ENCODE peak calls at places on chromosomes 5 and 9, in ten cellular contexts. P, E, M, A, B, Q, N, D, L and S are unnamed samples. For H3K36me3, the result is how much of the 10 kb centered on the place peaks cover.

GRCh38 chr9:100595391-100596199 is 17.7 kb downstream of the CAVIN4 start:
- DNase-seq in P (no peak), E (no peak), M (peak), A (no peak), B (no peak), Q (peak), N (no peak), D (no peak), L (peak), S (peak)

GRCh38 chr5:158801286-158801685 is 298.4 kb downstream of the EBF1 start:
- DNase-seq in P (no peak), E (no peak), M (no peak), A (no peak), B (no peak), Q (no peak), N (no peak), D (no peak), L (no peak), S (no peak)

GRCh38 chr5:98774192-98775046 is 956 bp downstream of the RGMB start:
- DNase-seq in P (peak), E (no peak), M (peak), A (peak), B (peak), Q (peak), N (peak), D (peak), L (no peak), S (peak)

GRCh38 chr9:14205463-14205862 is 108.5 kb downstream of the NFIB start:
- DNase-seq in P (no peak), E (no peak), M (no peak), A (no peak), B (no peak), Q (no peak), N (no peak), D (no peak), L (no peak), S (no peak)

GRCh38 chr5:129904102-129904666 is at the start of gene CHSY3:
- DNase-seq in P (peak), E (no peak), M (peak), A (peak), B (peak), Q (peak), N (peak), D (peak), L (peak), S (peak)

GRCh38 chr5:171137768-171138540 is 171.1 kb upstream of the TLX3 start:
- DNase-seq in P (no peak), E (no peak), M (peak), A (no peak), B (no peak), Q (no peak), N (no peak), D (no peak), L (no peak), S (no peak)

GRCh38 chr9:114371986-114372917 is 15.5 kb downstream of the AKNA start:
- DNase-seq in P (no peak), E (no peak), M (peak), A (no peak), B (no peak), Q (no peak), N (peak), D (peak), L (no peak), S (no peak)

GRCh38 chr9:137945581-137945980 is 68.0 kb downstream of the CACNA1B start:
- DNase-seq in P (no peak), E (no peak), M (no peak), A (no peak), B (no peak), Q (no peak), N (no peak), D (no peak), L (no peak), S (no peak)

GRCh38 chr5:168707646-168708300 is 128.6 kb upstream of the PANK3 start:
- DNase-seq in P (no peak), E (no peak), M (no peak), A (no peak), B (no peak), Q (no peak), N (no peak), D (no peak), L (no peak), S (no peak)

GRCh38 chr5:149434162-149435014 is 55.3 kb upstream of the IL17B start:
- DNase-seq in P (no peak), E (no peak), M (peak), A (no peak), B (peak), Q (peak), N (peak), D (no peak), L (no peak), S (peak)

GRCh38 chr5:149433524-149434131 is 54.5 kb upstream of the IL17B start:
- DNase-seq in P (no peak), E (no peak), M (no peak), A (no peak), B (no peak), Q (no peak), N (peak), D (no peak), L (no peak), S (no peak)

GRCh38 chr5:149429839-149430721 is 51.0 kb upstream of the IL17B start:
- DNase-seq in P (peak), E (no peak), M (peak), A (no peak), B (no peak), Q (no peak), N (peak), D (no peak), L (peak), S (no peak)

GRCh38 chr5:149432861-149433462 is 53.9 kb upstream of the IL17B start:
- DNase-seq in P (no peak), E (no peak), M (no peak), A (no peak), B (no peak), Q (no peak), N (no peak), D (no peak), L (no peak), S (peak)

GRCh38 chr5:149432377-149432776 is 53.3 kb upstream of the IL17B start:
- DNase-seq in P (no peak), E (no peak), M (no peak), A (no peak), B (no peak), Q (no peak), N (peak), D (no peak), L (no peak), S (no peak)
- TF ChIP-seq POLR2A in P (no peak), E (no peak), M (no peak), A (no peak), B (no peak), Q (no peak), N (peak), D (no peak), L (no peak), S (no peak)

GRCh38 chr5:78719504-78720233 is 71.1 kb upstream of the LHFPL2 start:
- DNase-seq in P (no peak), E (no peak), M (no peak), A (no peak), B (no peak), Q (no peak), N (no peak), D (no peak), L (no peak), S (no peak)
- H3K4me3 ChIP-seq in P (no peak), E (no peak), M (no peak), A (no peak), B (no peak), Q (no peak), N (no peak), D (no peak), L (no peak), S (no peak)

GRCh38 chr5:14376789-14377188 is 204.8 kb upstream of the OTULINL start:
- DNase-seq in P (no peak), E (no peak), M (no peak), A (no peak), B (no peak), Q (no peak), N (no peak), D (no peak), L (no peak), S (no peak)
- H3K36me3 ChIP-seq in P (under half), E (under half), M (under half), A (half or more), B (half or more), Q (under half), N (under half), D (under half), L (under half), S (under half)

DNA sequence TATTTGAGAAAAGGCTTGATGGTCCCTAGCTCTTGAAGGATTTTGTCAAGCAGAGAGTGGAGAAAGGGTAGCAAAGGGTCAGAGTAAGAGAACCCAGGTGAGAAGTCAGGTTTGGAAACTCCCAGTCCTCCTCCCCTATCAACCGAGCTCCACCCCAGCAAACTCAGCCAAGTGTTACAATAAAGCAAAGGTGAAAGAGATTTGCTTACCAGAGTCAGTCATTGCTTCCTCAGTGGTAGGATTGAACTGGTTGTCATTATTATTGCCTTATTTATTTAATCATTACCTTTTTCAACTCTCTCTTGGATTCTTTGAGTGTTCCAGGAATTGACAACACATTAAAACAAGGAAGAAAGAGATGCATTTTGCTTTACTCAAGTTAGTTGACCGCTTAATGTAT is 80.5 kb downstream of the RFK start:
- DNase-seq in P (no peak), E (no peak), M (no peak), A (no peak), B (no peak), Q (no peak), N (no peak), D (no peak), L (no peak), S (no peak)
- TF ChIP-seq POLR2A in P (no peak), E (no peak), M (no peak), A (no peak), B (no peak), Q (no peak), N (no peak), D (no peak), L (no peak), S (no peak)

GRCh38 chr9:126614088-126614454 is 343 bp downstream of the LMX1B start:
- DNase-seq in P (no peak), E (no peak), M (no peak), A (peak), B (no peak), Q (no peak), N (peak), D (peak), L (no peak), S (no peak)
- H3K4me3 ChIP-seq in P (no peak), E (no peak), M (no peak), A (peak), B (no peak), Q (peak), N (no peak), D (no peak), L (peak), S (no peak)

GRCh38 chr5:37323607-37324006 is 47.3 kb downstream of the NUP155 start:
- DNase-seq in P (no peak), E (no peak), M (no peak), A (no peak), B (no peak), Q (no peak), N (no peak), D (no peak), L (no peak), S (no peak)

GRCh38 chr5:37326536-37326935 is 44.4 kb downstream of the NUP155 start:
- DNase-seq in P (no peak), E (no peak), M (no peak), A (no peak), B (no peak), Q (no peak), N (no peak), D (no peak), L (no peak), S (no peak)
- H3K36me3 ChIP-seq in P (under half), E (under half), M (under half), A (half or more), B (half or more), Q (under half), N (under half), D (under half), L (under half), S (under half)

GRCh38 chr5:113249216-113249615 is 185.6 kb downstream of the TSSK1B start:
- DNase-seq in P (no peak), E (no peak), M (peak), A (no peak), B (no peak), Q (no peak), N (no peak), D (no peak), L (no peak), S (no peak)
- TF ChIP-seq POLR2A in P (no peak), E (no peak), M (no peak), A (no peak), B (no peak), Q (no peak), N (no peak), D (no peak), L (no peak), S (no peak)

GRCh38 chr5:179825655-179826182 is 5.0 kb downstream of the SQSTM1 start:
- DNase-seq in P (no peak), E (no peak), M (no peak), A (no peak), B (no peak), Q (no peak), N (peak), D (peak), L (no peak), S (no peak)

GRCh38 chr5:179824745-179825112 is 4.0 kb downstream of the SQSTM1 start:
- DNase-seq in P (no peak), E (no peak), M (no peak), A (no peak), B (no peak), Q (no peak), N (no peak), D (peak), L (no peak), S (no peak)

GRCh38 chr5:179822059-179822432 is 1.3 kb downstream of the SQSTM1 start:
- DNase-seq in P (no peak), E (no peak), M (no peak), A (no peak), B (no peak), Q (no peak), N (no peak), D (no peak), L (no peak), S (no peak)

GRCh38 chr5:179822444-179822990 is 1.8 kb downstream of the SQSTM1 start:
- DNase-seq in P (no peak), E (no peak), M (no peak), A (no peak), B (peak), Q (no peak), N (peak), D (peak), L (no peak), S (no peak)

GRCh38 chr5:179823937-179824744 is 3.4 kb downstream of the SQSTM1 start:
- DNase-seq in P (no peak), E (no peak), M (no peak), A (no peak), B (no peak), Q (no peak), N (peak), D (peak), L (no peak), S (no peak)
- H3K4me3 ChIP-seq in P (no peak), E (no peak), M (no peak), A (peak), B (peak), Q (peak), N (no peak), D (no peak), L (no peak), S (no peak)

GRCh38 chr5:127517480-127518318 is at the start of gene PRRC1:
- DNase-seq in P (peak), E (peak), M (peak), A (peak), B (peak), Q (peak), N (peak), D (peak), L (peak), S (peak)

GRCh38 chr5:127518319-127518621 is 830 bp downstream of the PRRC1 start:
- DNase-seq in P (no peak), E (peak), M (no peak), A (no peak), B (no peak), Q (no peak), N (no peak), D (no peak), L (no peak), S (no peak)

GRCh38 chr5:127519527-127519926 is 2.1 kb downstream of the PRRC1 start:
- DNase-seq in P (no peak), E (no peak), M (no peak), A (no peak), B (no peak), Q (no peak), N (no peak), D (no peak), L (no peak), S (no peak)

GRCh38 chr5:127525181-127525580 is 7.7 kb downstream of the PRRC1 start:
- DNase-seq in P (no peak), E (no peak), M (no peak), A (no peak), B (no peak), Q (no peak), N (no peak), D (no peak), L (no peak), S (no peak)

GRCh38 chr5:127521138-127521770 is 3.8 kb downstream of the PRRC1 start:
- DNase-seq in P (no peak), E (no peak), M (no peak), A (no peak), B (no peak), Q (no peak), N (no peak), D (no peak), L (no peak), S (no peak)
- H3K36me3 ChIP-seq in P (under half), E (under half), M (under half), A (under half), B (under half), Q (under half), N (under half), D (under half), L (under half), S (under half)